ENCODE peak calls at places on chromosomes 16 and 17, in ten cellular contexts. K is CD4-positive, alpha-beta memory T cell; B is CD8-positive, alpha-beta T cell; N is CD8-positive, alpha-beta memory T cell; H is uterus; E is left ventricle myocardium inferior; G is NT2/D1; Z is IMR-90; S is lung; A is A549. U is an unnamed sample. For H3K9me3 and H3K4me1, the result is how much of the 10 kb centered on the place peaks cover.

GRCh38 chr17:8870406-8871040 is 3.0 kb upstream of the PIK3R6 start:
- DNase-seq in K (no peak), B (no peak), N (no peak), H (no peak), E (no peak), G (no peak), Z (no peak), S (no peak), A (no peak), U (no peak)

GRCh38 chr16:35011-35775 is 18.2 kb downstream of the POLR3K start:
- DNase-seq in K (no peak), B (no peak), N (no peak), H (no peak), E (no peak), G (no peak), Z (no peak), S (no peak), A (no peak), U (no peak)

GRCh38 chr16:31869511-31870201 is 4.0 kb upstream of the ZNF267 start:
- DNase-seq in K (peak), B (peak), N (peak), H (no peak), E (no peak), G (no peak), Z (peak), S (peak), A (no peak), U (no peak)

GRCh38 chr16:57689772-57690558 is 4.6 kb upstream of the DRC7 start:
- DNase-seq in K (peak), B (peak), N (peak), H (peak), E (no peak), G (no peak), Z (no peak), S (no peak), A (no peak), U (no peak)

GRCh38 chr17:41773190-41773588 is 13.3 kb downstream of the JUP start:
- DNase-seq in K (no peak), B (no peak), N (no peak), H (peak), E (peak), G (no peak), Z (peak), S (peak), A (peak), U (peak)

GRCh38 chr16:23236983-23237382 is 54.4 kb downstream of the SCNN1G start:
- DNase-seq in K (no peak), B (no peak), N (no peak), H (no peak), E (no peak), G (no peak), Z (no peak), S (no peak), A (no peak), U (no peak)

GRCh38 chr16:645852-646678 is 3.1 kb upstream of the WDR90 start:
- DNase-seq in K (no peak), B (no peak), N (no peak), H (no peak), E (peak), G (no peak), Z (no peak), S (no peak), A (no peak), U (peak)

GRCh38 chr17:75181608-75182318 is 996 bp downstream of the SUMO2 start:
- DNase-seq in K (peak), B (peak), N (peak), H (no peak), E (peak), G (no peak), Z (no peak), S (no peak), A (no peak), U (peak)

GRCh38 chr17:3976675-3977171 is 12.5 kb upstream of the ATP2A3 start:
- DNase-seq in K (no peak), B (no peak), N (no peak), H (peak), E (peak), G (no peak), Z (no peak), S (peak), A (no peak), U (peak)

GRCh38 chr16:3243882-3244281 is 8.9 kb upstream of the ZNF200 start:
- DNase-seq in K (no peak), B (no peak), N (no peak), H (no peak), E (no peak), G (no peak), Z (no peak), S (no peak), A (no peak), U (no peak)

GRCh38 chr16:6643083-6643686 is 689.5 kb upstream of the RBFOX1 start:
- DNase-seq in K (peak), B (no peak), N (no peak), H (no peak), E (no peak), G (peak), Z (peak), S (no peak), A (peak), U (no peak)

GRCh38 chr17:35286120-35286781 is 43.4 kb downstream of the SLFN5 start:
- DNase-seq in K (peak), B (peak), N (peak), H (no peak), E (no peak), G (no peak), Z (peak), S (no peak), A (no peak), U (no peak)

GRCh38 chr17:67461876-67462275 is 84.8 kb downstream of the PITPNC1 start:
- DNase-seq in K (no peak), B (no peak), N (no peak), H (no peak), E (no peak), G (no peak), Z (no peak), S (no peak), A (no peak), U (no peak)

DNA sequence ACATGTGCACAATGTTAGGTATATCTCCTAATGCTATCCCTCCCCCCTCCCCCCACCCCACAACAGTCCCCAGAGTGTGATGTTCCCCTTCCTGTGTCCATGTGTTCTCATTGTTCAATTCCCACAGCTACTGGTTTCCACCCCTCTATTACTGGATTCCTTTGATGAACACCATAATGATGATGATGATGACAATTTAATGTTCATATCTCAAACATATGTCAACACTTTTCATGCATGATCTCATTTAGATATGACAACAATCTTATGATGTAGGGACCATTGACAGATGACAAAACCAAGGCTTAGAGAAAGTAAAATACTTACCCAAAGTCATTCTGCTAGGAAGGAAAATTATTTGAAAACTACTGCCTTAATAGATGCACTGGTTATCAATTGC is 97.6 kb downstream of the TMEM114 start:
- DNase-seq in K (no peak), B (no peak), N (no peak), H (no peak), E (no peak), G (no peak), Z (no peak), S (no peak), A (no peak), U (no peak)
- H3K9me3 ChIP-seq in K (under half), B (under half), N (under half), H (under half), E (under half), G (under half), Z (under half), S (under half), A (under half), U (under half)

GRCh38 chr16:82384017-82384416 is 214.0 kb upstream of the MPHOSPH6 start:
- DNase-seq in K (no peak), B (no peak), N (no peak), H (no peak), E (no peak), G (no peak), Z (no peak), S (no peak), A (no peak), U (no peak)
- H3K4me3 ChIP-seq in K (no peak), B (no peak), N (no peak), H (no peak), E (no peak), G (no peak), Z (no peak), S (no peak), A (no peak), U (no peak)

DNA sequence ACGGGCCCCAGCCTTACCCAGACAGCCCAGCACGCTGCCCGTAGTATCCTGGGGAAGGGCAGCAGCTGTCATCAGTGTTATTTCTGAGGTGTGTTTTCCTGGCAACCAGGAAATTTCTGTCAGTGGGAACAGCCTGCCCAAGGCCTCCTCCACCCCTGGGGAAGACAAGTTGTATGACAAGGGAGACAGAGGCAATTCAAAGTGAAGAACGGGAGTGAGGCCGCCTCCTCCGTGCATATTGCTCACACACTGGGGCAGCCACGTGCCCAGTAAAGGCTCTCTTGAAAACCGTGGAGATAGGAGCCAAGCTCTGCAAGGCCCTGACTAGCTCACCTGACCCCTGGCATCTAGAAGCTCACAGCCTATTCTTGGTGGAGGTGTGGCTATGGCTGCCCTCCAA is 57.6 kb downstream of the RAI1 start:
- DNase-seq in K (no peak), B (no peak), N (no peak), H (no peak), E (no peak), G (no peak), Z (no peak), S (no peak), A (peak), U (peak)
- H3K4me1 ChIP-seq in K (under half), B (half or more), N (under half), H (under half), E (half or more), G (under half), Z (under half), S (under half), A (half or more), U (under half)

DNA sequence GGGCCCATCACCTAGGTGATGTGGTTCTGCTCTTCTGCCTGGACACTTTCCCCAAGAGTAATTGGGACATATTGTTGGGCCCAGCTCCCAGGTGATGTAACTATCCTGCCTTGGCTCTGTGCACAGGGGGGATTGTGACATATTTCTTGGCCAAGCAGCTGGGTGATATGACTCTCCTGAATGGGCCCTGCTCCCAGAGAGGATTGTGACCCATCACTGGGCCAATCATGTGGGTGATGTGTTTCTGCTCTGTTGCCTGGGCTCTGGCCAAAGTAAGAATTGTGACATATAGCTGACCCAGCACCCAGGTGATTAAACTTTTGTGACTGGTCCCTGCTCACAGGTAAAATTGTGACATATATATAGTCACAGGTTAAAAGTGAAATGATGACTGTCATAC is 1904.9 kb downstream of the TP53TG3F start:
- DNase-seq in K (no peak), B (no peak), N (no peak), H (no peak), E (no peak), G (no peak), Z (no peak), S (no peak), A (no peak), U (no peak)
- H3K9me3 ChIP-seq in K (under half), B (under half), N (under half), H (under half), E (under half), G (under half), Z (under half), S (under half), A (under half), U (under half)

GRCh38 chr17:81515530-81516041 is 3.0 kb upstream of the ACTG1 start:
- DNase-seq in K (peak), B (no peak), N (no peak), H (peak), E (no peak), G (no peak), Z (no peak), S (no peak), A (no peak), U (peak)

GRCh38 chr17:81517339-81518112 is 4.9 kb upstream of the ACTG1 start:
- DNase-seq in K (no peak), B (no peak), N (no peak), H (peak), E (no peak), G (no peak), Z (no peak), S (no peak), A (no peak), U (peak)

GRCh38 chr17:81517009-81517338 is 4.4 kb upstream of the ACTG1 start:
- DNase-seq in K (no peak), B (no peak), N (no peak), H (no peak), E (no peak), G (no peak), Z (no peak), S (no peak), A (no peak), U (no peak)

GRCh38 chr17:81514735-81515529 is 2.3 kb upstream of the ACTG1 start:
- DNase-seq in K (peak), B (peak), N (peak), H (peak), E (peak), G (peak), Z (peak), S (peak), A (peak), U (peak)

DNA sequence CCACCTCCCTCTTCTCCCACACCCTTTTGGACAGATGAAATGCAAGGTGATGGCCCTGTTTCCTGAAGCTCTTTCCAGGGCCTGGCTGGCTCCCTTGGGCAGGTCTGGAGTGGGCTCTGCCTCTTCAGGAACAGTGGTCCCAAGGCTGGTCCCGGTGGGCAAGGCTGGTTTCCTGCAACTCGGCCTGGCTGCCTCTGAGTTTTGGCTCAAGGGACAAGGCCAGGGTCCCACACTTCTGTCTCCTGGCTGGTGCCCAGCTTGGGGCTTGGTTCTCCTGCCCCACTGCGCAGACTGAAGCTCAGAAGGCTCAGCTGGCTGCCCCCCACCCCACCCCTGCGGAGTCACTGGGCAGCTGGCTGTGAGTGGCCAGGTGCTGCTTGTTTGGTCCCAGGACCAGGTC is 3.8 kb upstream of the ACTG1 start:
- DNase-seq in K (no peak), B (no peak), N (no peak), H (peak), E (no peak), G (no peak), Z (no peak), S (no peak), A (no peak), U (no peak)
- H3K4me3 ChIP-seq in K (no peak), B (no peak), N (no peak), H (peak), E (peak), G (peak), Z (peak), S (peak), A (peak), U (no peak)

DNA sequence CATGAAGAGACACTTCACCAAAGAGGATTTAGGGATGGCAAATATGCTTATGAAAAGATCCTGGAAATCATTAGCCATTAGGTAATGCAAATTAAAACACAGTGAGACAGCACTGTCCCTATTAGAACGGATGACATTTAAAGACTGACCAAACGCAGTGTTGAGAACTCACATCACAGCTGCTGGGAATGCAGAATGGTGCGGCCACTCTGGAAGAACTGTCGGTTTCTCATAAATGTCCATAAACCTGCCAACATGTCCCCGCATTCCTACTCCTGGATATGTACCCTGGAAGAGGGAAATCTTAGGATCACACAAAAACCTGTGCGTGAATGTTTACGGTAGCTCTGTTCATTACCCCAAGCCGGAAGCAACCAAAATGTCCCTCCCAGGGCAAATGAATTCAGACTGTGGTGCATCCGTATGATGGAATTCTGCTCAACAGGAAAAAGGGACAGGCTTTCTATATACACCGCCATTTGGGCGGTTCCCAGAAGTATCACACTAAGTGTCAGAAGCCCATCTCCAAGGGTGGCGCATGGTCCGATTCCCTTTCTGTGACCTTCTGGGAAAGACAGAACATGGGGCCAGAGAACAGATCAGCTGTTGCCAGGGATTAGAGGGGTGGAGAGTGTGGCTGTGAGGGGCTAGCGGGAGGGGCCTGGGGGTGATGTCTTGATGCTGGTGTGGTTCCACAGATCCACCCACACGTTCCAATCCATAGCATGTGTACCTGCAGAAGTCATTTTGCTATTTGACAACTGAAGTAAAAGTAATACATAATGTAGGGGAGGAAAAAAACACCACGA is 197.2 kb upstream of the CHMP6 start:
- DNase-seq in K (no peak), B (no peak), N (no peak), H (no peak), E (no peak), G (no peak), Z (no peak), S (no peak), A (no peak), U (no peak)
- H3K4me1 ChIP-seq in K (under half), B (under half), N (under half), H (under half), E (under half), G (under half), Z (under half), S (under half), A (under half), U (under half)